ENCODE peak calls at places on chromosomes 7 and 10, in ten cellular contexts. K, P, E, F, Q, C, O, A, H and J are unnamed samples.

GRCh38 chr7:92930404-92930803 is 94.0 kb upstream of the CDK6 start:
- DNase-seq in P (no peak), K (no peak), E (no peak), Q (no peak), H (no peak), O (no peak), C (no peak), F (no peak), A (no peak), J (no peak)

GRCh38 chr7:77313086-77313485 is 103.1 kb downstream of the GSAP start:
- DNase-seq in H (no peak), A (no peak), P (no peak), O (no peak), E (no peak), F (no peak), K (no peak), Q (no peak), C (no peak), J (no peak)

GRCh38 chr10:5047912-5048628 is 44.4 kb upstream of the AKR1C2 start:
- DNase-seq in A (no peak), H (no peak), K (no peak), Q (no peak), C (no peak), F (peak), E (no peak), P (no peak), O (no peak), J (no peak)

GRCh38 chr10:131814567-131815290 is 86.1 kb upstream of the PPP2R2D start:
- DNase-seq in H (no peak), F (no peak), A (no peak), C (no peak), E (no peak), P (no peak), O (peak), K (no peak), Q (no peak), J (peak)

GRCh38 chr7:11195502-11195901 is 221.8 kb downstream of the PHF14 start:
- DNase-seq in A (no peak), E (no peak), P (no peak), O (no peak), C (no peak), Q (no peak), F (no peak), K (no peak), H (no peak), J (no peak)

GRCh38 chr10:118449521-118449920 is 107.4 kb upstream of the FAM204A start:
- DNase-seq in H (no peak), F (no peak), E (no peak), A (no peak), K (no peak), Q (no peak), O (no peak), P (no peak), C (no peak), J (no peak)

GRCh38 chr10:25505466-25505865 is 330.7 kb downstream of the GPR158 start:
- DNase-seq in A (no peak), H (no peak), K (no peak), Q (no peak), C (no peak), P (no peak), F (no peak), E (no peak), O (no peak), J (no peak)

GRCh38 chr10:30639946-30640786 is 10.6 kb upstream of the LYZL2 start:
- DNase-seq in K (peak), F (peak), P (peak), A (no peak), O (no peak), H (peak), Q (peak), C (no peak), E (peak), J (no peak)

GRCh38 chr10:79237801-79238520 is 109.3 kb upstream of the PPIF start:
- DNase-seq in F (no peak), Q (no peak), P (no peak), C (no peak), E (no peak), A (no peak), K (no peak), H (no peak), O (no peak), J (no peak)

GRCh38 chr10:114990991-114991390 is 53.0 kb downstream of the TRUB1 start:
- DNase-seq in Q (no peak), O (no peak), C (no peak), F (no peak), H (no peak), K (no peak), A (no peak), P (no peak), E (no peak), J (no peak)

GRCh38 chr7:3537210-3537875 is 236.3 kb downstream of the SDK1 start:
- DNase-seq in O (no peak), C (no peak), E (no peak), H (peak), K (no peak), Q (no peak), F (peak), A (no peak), P (no peak), J (no peak)